ENCODE peak calls at places on chromosomes 2 and 18, in seven cellular contexts. W is prostate gland; R is AG04450; S is transverse colon; I is ascending aorta; F is psoas muscle; C is CD8-positive, alpha-beta T cell. E is an unnamed sample.

GRCh38 chr2:121491566-121491965 is 39.1 kb upstream of the RNU4ATAC start:
- DNase-seq in I (no peak), R (no peak), S (no peak), F (no peak), C (no peak), W (no peak), E (no peak)

GRCh38 chr2:67674668-67675067 is 277.5 kb downstream of the ETAA1 start:
- DNase-seq in C (no peak), S (no peak), W (no peak), I (no peak), R (no peak), F (no peak), E (no peak)

GRCh38 chr2:58042486-58042970 is 4.1 kb upstream of the VRK2 start:
- DNase-seq in R (peak; percentile 49), F (no peak), C (no peak), S (no peak), W (peak; percentile 20), I (no peak), E (no peak)

GRCh38 chr2:191601060-191601459 is 76.9 kb upstream of the NABP1 start:
- DNase-seq in S (no peak), F (no peak), R (no peak), C (no peak), I (no peak), W (no peak), E (no peak)

GRCh38 chr2:232276084-232276738 is 102.3 kb upstream of the ALPP start:
- DNase-seq in C (no peak), R (no peak), I (no peak), S (peak; percentile 25), F (no peak), W (peak; percentile 46), E (no peak)

GRCh38 chr2:66897676-66898280 is 462.9 kb downstream of the MEIS1 start:
- DNase-seq in I (no peak), C (no peak), F (no peak), W (no peak), R (no peak), S (no peak), E (no peak)

GRCh38 chr2:104583791-104584190 is 270.1 kb upstream of the POU3F3 start:
- DNase-seq in S (no peak), W (no peak), R (no peak), C (no peak), I (no peak), F (no peak), E (no peak)

GRCh38 chr18:52312321-52312720 is 27.7 kb upstream of the DCC start:
- DNase-seq in W (no peak), I (no peak), S (no peak), C (no peak), F (no peak), R (no peak), E (no peak)

GRCh38 chr18:424071-424868 is 76.2 kb downstream of the COLEC12 start:
- DNase-seq in S (no peak), F (no peak), R (no peak), I (no peak), W (no peak), C (no peak), E (no peak)

GRCh38 chr2:126722546-126722945 is 66.6 kb downstream of the GYPC start:
- DNase-seq in I (no peak), C (no peak), W (no peak), S (no peak), F (no peak), R (no peak), E (no peak)

GRCh38 chr2:27889774-27890145 is 427 bp downstream of the RBKS start:
- DNase-seq in R (no peak), I (no peak), C (no peak), S (no peak), W (peak; percentile 9), F (no peak), E (no peak)

GRCh38 chr2:129400825-129401224 is 578.6 kb upstream of the RAB6C start:
- DNase-seq in W (no peak), I (no peak), S (no peak), R (no peak), C (no peak), F (no peak), E (no peak)

GRCh38 chr2:129402076-129402475 is 577.4 kb upstream of the RAB6C start:
- DNase-seq in F (no peak), S (no peak), W (no peak), I (no peak), R (no peak), C (no peak), E (no peak)

DNA sequence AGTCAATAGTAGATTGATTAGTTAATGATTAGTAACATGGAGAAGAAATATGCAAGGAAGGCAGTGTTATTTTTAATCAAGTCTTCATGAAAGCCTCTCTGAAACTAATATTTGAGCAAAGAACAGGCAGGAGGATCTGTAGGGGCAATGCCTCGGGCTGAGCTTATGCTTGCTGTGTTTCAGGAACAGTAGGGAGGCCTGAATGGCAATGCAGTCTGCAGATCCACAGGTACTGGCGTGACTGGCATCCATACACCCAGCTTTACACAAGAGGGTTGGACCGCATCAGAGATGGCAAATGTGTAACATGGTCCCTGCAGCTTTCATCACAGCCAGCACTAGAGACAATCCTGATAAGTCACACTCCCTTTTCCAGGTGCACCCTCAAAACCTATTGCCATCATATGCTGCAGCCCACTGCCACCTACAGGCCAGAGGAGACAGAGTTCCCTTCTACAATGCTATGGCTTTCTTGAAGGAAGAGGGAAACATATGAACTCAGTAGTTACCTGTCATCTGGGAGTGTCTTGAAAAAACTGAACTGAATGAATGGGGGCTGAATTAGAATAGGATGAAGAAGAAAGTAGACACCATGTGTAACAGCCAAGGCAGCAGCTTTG is 582.4 kb upstream of the RAB6C start:
- DNase-seq in R (no peak), I (no peak), F (peak; percentile 64), W (peak; percentile 61), S (no peak), C (no peak), E (no peak)
- TF ChIP-seq CTCF in R (peak; percentile 33), I (no peak), F (peak; percentile 72), W (peak; percentile 72), S (peak; percentile 36), C (no peak), E (peak; percentile 34)

GRCh38 chr2:120288016-120288373 is 35.3 kb downstream of the RALB start:
- DNase-seq in W (no peak), C (no peak), R (no peak), S (no peak), F (no peak), I (no peak), E (no peak)

GRCh38 chr2:120290737-120291136 is 38.1 kb downstream of the RALB start:
- DNase-seq in R (no peak), W (no peak), S (no peak), I (no peak), F (no peak), C (no peak), E (no peak)

GRCh38 chr2:120291464-120292311 is 39.0 kb downstream of the RALB start:
- DNase-seq in C (no peak), R (no peak), S (no peak), I (no peak), F (no peak), W (peak; percentile 73), E (no peak)

GRCh38 chr2:120287183-120288015 is 34.7 kb downstream of the RALB start:
- DNase-seq in I (no peak), F (no peak), C (no peak), R (peak; percentile 66), S (no peak), W (no peak), E (no peak)

DNA sequence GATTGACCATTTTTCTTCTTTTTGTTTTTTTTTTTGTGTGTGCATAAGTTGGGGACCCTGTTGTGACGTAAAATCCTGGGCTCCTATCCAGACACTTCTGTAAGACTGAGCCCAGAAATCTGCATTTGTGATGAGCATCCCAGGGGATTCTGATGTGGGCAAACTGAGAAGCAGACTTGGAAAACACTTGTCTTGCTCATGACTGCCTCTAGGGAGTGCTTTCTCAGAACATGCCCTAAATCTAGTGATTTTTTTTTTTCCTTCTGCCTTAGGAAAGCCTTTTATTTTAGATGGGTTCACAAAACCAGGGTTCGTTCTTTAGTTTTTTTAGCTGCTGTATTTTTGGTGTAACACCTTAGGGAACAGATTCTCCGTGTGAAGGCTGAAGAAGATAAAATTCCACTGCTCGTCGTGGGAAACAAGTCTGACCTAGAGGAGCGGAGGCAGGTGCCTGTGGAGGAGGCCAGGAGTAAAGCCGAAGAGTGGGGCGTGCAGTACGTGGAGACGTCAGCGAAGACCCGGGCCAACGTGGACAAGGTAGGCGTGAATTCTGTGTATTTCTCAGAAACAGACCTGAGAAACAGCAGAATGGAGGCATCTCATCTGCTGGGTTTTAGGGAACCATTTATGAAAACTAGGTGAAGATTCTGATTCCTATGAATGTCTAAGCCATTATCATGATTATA is 36.7 kb downstream of the RALB start:
- DNase-seq in S (no peak), W (no peak), R (no peak), C (no peak), I (no peak), F (no peak), E (no peak)
- TF ChIP-seq CTCF in S (no peak), W (no peak), R (peak; percentile 24), C (no peak), I (no peak), F (no peak), E (peak; percentile 3)

DNA sequence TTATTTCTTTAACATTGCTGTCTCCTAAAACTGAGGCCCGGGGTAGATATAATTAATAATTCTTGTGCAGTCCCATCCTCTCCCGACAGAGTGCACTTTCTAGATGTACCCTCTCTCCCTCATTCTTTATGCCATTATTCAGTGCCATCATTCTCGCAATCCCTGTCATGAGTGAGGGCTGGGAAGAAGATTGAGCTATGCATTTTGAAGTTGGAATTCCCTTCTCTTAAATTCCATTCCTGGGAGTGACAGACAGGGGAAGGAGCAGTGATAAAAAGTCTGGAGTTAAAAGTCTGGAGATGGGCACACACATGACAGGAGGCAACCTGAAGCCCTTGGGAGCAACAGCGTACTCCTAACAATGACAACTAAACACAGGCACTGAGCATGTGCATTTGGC is 2.6 kb upstream of the KCNE4 start:
- DNase-seq in W (no peak), R (no peak), S (no peak), I (no peak), C (no peak), F (no peak), E (no peak)
- TF ChIP-seq CTCF in W (no peak), R (no peak), S (no peak), I (no peak), C (no peak), F (no peak), E (no peak)

GRCh38 chr2:24792874-24793751 is at the start of the genes CENPO and PTRHD1:
- DNase-seq in R (peak; percentile 93), I (peak; percentile 98), C (peak; percentile 92), F (peak; percentile 98), S (peak; percentile 97), W (peak; percentile 96), E (peak; percentile 76)

GRCh38 chr2:24792542-24792873 is 683 bp downstream of the PTRHD1 start:
- DNase-seq in W (no peak), I (no peak), C (no peak), R (no peak), S (no peak), F (no peak), E (no peak)

GRCh38 chr2:24793752-24794477 is 690 bp downstream of the CENPO start:
- DNase-seq in C (no peak), W (no peak), I (no peak), F (no peak), R (no peak), S (no peak), E (no peak)

DNA sequence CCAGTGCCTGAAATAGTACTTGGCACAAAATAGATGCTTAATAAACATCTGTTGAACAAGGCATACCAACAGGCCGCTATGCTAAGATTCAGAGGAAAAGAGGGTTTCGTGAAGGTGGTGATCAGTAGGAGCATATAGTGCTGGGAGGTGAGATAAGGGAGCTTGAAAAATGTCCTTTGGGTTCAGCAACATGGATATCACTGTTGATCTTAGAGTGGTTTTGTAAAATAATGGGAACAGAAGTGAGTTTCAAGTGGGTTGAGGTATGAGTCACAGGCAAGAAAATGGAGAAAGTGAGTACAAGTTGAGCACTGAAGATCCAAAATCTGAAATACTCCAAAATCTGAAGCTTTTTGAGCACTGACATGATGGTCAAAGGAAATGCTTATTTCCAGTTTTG is 4.4 kb downstream of the CENPO start:
- DNase-seq in S (no peak), C (no peak), R (no peak), F (no peak), W (no peak), I (no peak), E (no peak)
- TF ChIP-seq CTCF in S (no peak), C (no peak), R (no peak), F (no peak), W (no peak), I (no peak), E (no peak)